ENCODE peak calls at places on chromosomes 13 and 19, in seven cellular contexts. Z, Y, I, B, D, G and R are unnamed samples.

GRCh38 chr13:45989607-45990006 is 62.9 kb downstream of the ZC3H13 start:
- DNase-seq in Z (no peak), B (no peak), G (no peak), Y (peak), I (peak), D (no peak), R (peak)

GRCh38 chr13:80408270-80408669 is 67.3 kb upstream of the SPRY2 start:
- DNase-seq in D (peak), I (no peak), G (no peak), B (no peak), Z (peak), Y (no peak), R (no peak)

GRCh38 chr13:112657850-112658445 is 31.9 kb upstream of the ATP11A start:
- DNase-seq in Y (peak), I (peak), Z (peak), B (peak), D (no peak), G (no peak), R (peak)

GRCh38 chr13:58300224-58300623 is 668.7 kb downstream of the PCDH17 start:
- DNase-seq in I (no peak), G (no peak), Z (no peak), B (no peak), D (no peak), Y (no peak), R (no peak)

GRCh38 chr13:46345400-46345799 is 41.7 kb downstream of the RUBCNL start:
- DNase-seq in G (no peak), Z (no peak), I (no peak), D (no peak), B (no peak), Y (no peak), R (no peak)

GRCh38 chr13:113794764-113795173 is 35.7 kb downstream of the TMEM255B start:
- DNase-seq in G (no peak), B (peak), Y (no peak), D (no peak), Z (no peak), I (no peak), R (no peak)

GRCh38 chr13:73065665-73066350 is 7.0 kb downstream of the KLF5 start:
- DNase-seq in Y (no peak), Z (no peak), B (no peak), I (no peak), D (no peak), G (no peak), R (no peak)

GRCh38 chr13:21033866-21034601 is 27.4 kb downstream of the LATS2 start:
- DNase-seq in B (no peak), D (no peak), I (no peak), Y (no peak), Z (no peak), G (no peak), R (peak)

GRCh38 chr13:114145256-114145655 is 12.8 kb upstream of the RASA3 start:
- DNase-seq in I (no peak), Z (no peak), B (peak), Y (no peak), G (no peak), D (no peak), R (no peak)

GRCh38 chr13:57409121-57409520 is 222.4 kb upstream of the PCDH17 start:
- DNase-seq in B (no peak), I (no peak), Z (peak), G (no peak), D (no peak), Y (no peak), R (no peak)

GRCh38 chr19:13835791-13836723 is 40.8 kb downstream of the ZSWIM4 start:
- DNase-seq in D (no peak), G (no peak), B (no peak), Y (no peak), Z (no peak), I (no peak), R (peak)

GRCh38 chr13:43291289-43292055 is 268.1 kb downstream of the DNAJC15 start:
- DNase-seq in G (no peak), D (no peak), B (no peak), I (no peak), Z (no peak), Y (no peak), R (no peak)

GRCh38 chr19:34341935-34342680 is 22.9 kb upstream of the GPI start:
- DNase-seq in B (no peak), Y (no peak), D (no peak), Z (no peak), I (no peak), G (no peak), R (no peak)

GRCh38 chr13:99269627-99270252 is 11.6 kb upstream of the GPR18 start:
- DNase-seq in D (no peak), I (peak), Z (no peak), B (no peak), Y (peak), G (no peak), R (peak)

GRCh38 chr13:40585911-40586471 is 80.5 kb downstream of the FOXO1 start:
- DNase-seq in B (no peak), D (no peak), I (no peak), Y (no peak), G (no peak), Z (no peak), R (peak)

GRCh38 chr13:96652506-96652905 is 341.8 kb downstream of the OXGR1 start:
- DNase-seq in B (no peak), Z (no peak), Y (no peak), I (peak), G (no peak), D (no peak), R (no peak)

GRCh38 chr13:44296856-44297255 is 76.8 kb upstream of the SERP2 start:
- DNase-seq in G (no peak), B (no peak), Z (no peak), D (no peak), Y (no peak), I (no peak), R (no peak)

GRCh38 chr19:51546650-51547396 is 15.4 kb upstream of the SIGLEC6 start:
- DNase-seq in I (peak), Z (no peak), B (no peak), G (no peak), Y (peak), D (no peak), R (peak)

GRCh38 chr13:38900188-38900587 is 90.4 kb downstream of the STOML3 start:
- DNase-seq in Z (no peak), Y (no peak), I (peak), D (peak), G (peak), B (no peak), R (no peak)

GRCh38 chr19:15529774-15530372 is 21.5 kb downstream of the CYP4F22 start:
- DNase-seq in B (no peak), Z (no peak), D (no peak), G (no peak), Y (no peak), I (no peak), R (no peak)

GRCh38 chr13:41643502-41643901 is 186.2 kb downstream of the RGCC start:
- DNase-seq in D (no peak), I (no peak), G (no peak), Y (no peak), Z (no peak), B (no peak), R (no peak)

GRCh38 chr13:18948664-18949488 is 232.7 kb downstream of the TUBA3C start:
- DNase-seq in Z (no peak), D (no peak), Y (no peak), G (no peak), I (no peak), B (no peak), R (no peak)

GRCh38 chr13:37816276-37816675 is 53.3 kb downstream of the TRPC4 start:
- DNase-seq in Z (no peak), B (no peak), I (peak), G (no peak), Y (peak), D (no peak), R (peak)

GRCh38 chr13:52428295-52428694 is 22.1 kb downstream of the VPS36 start:
- DNase-seq in Z (no peak), I (peak), Y (peak), G (no peak), D (no peak), B (no peak), R (no peak)

GRCh38 chr13:40558656-40559055 is 107.8 kb downstream of the FOXO1 start:
- DNase-seq in B (no peak), I (no peak), Z (no peak), G (no peak), Y (no peak), D (no peak), R (no peak)

GRCh38 chr19:38224014-38224862 is at the start of gene DPF1:
- DNase-seq in B (no peak), D (peak), G (peak), I (peak), Z (peak), Y (peak), R (peak)

GRCh38 chr13:103250071-103250470 is 183.9 kb upstream of the SLC10A2 start:
- DNase-seq in Z (no peak), Y (no peak), G (no peak), B (no peak), D (no peak), I (no peak), R (no peak)

GRCh38 chr19:29278716-29279115 is 65.8 kb upstream of the UQCRFS1 start:
- DNase-seq in Y (no peak), I (no peak), B (no peak), G (no peak), D (no peak), Z (no peak), R (no peak)

DNA sequence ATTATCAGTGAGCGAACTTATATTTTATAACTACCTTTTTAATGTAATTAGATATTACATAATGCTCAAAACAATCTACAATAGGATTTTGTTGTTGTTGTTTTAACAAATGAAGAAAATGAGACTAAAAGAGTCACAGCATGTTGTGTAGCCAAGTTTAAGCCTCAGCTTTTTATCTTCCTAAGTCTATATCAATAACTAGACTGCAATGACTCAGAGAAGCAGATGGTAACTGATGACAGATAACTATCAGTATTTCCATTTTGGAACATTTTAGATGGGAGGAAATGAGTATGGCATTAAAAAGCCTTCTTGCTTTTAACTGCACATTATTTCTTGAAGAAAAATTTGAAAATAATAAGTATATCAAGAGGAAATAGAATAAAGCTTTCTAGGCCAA is 825.2 kb downstream of the SLITRK1 start:
- DNase-seq in D (no peak), B (no peak), Z (no peak), I (peak), Y (no peak), G (no peak), R (peak)
- TF ChIP-seq CTCF in D (no peak), B (no peak), Z (no peak), I (no peak), Y (no peak), G (no peak), R (no peak)

GRCh38 chr13:111461445-111462149 is 141.2 kb downstream of the TEX29 start:
- DNase-seq in Z (no peak), D (no peak), B (no peak), G (no peak), I (no peak), Y (no peak), R (no peak)
- TF ChIP-seq CTCF in Z (no peak), D (no peak), B (no peak), G (no peak), I (no peak), Y (no peak), R (no peak)

GRCh38 chr13:27425918-27426630 is 1.7 kb downstream of the GTF3A start:
- DNase-seq in D (peak), Z (peak), G (peak), B (peak), Y (peak), I (peak), R (peak)
- TF ChIP-seq CTCF in D (no peak), Z (peak), G (peak), B (peak), Y (peak), I (peak), R (peak)

GRCh38 chr19:42277821-42278809 is 9.1 kb downstream of the CIC start:
- DNase-seq in Z (peak), D (no peak), B (peak), Y (no peak), I (no peak), G (no peak), R (peak)
- TF ChIP-seq CTCF in Z (no peak), D (no peak), B (no peak), Y (no peak), I (no peak), G (no peak), R (no peak)

GRCh38 chr19:48297975-48298374 is 27.4 kb upstream of the EMP3 start:
- DNase-seq in B (no peak), D (no peak), Y (no peak), G (no peak), Z (no peak), I (no peak), R (no peak)
- TF ChIP-seq CTCF in B (no peak), D (no peak), Y (no peak), G (no peak), Z (no peak), I (no peak), R (no peak)

GRCh38 chr19:8557637-8558238 is 19.5 kb downstream of the MYO1F start:
- DNase-seq in D (no peak), I (no peak), B (no peak), Y (no peak), Z (no peak), G (no peak), R (no peak)

GRCh38 chr19:8550070-8550469 is 27.2 kb downstream of the MYO1F start:
- DNase-seq in D (no peak), Y (no peak), G (no peak), B (no peak), Z (no peak), I (no peak), R (no peak)

GRCh38 chr19:8558325-8558724 is 18.9 kb downstream of the MYO1F start:
- DNase-seq in D (no peak), Y (no peak), Z (no peak), G (no peak), B (no peak), I (no peak), R (no peak)

DNA sequence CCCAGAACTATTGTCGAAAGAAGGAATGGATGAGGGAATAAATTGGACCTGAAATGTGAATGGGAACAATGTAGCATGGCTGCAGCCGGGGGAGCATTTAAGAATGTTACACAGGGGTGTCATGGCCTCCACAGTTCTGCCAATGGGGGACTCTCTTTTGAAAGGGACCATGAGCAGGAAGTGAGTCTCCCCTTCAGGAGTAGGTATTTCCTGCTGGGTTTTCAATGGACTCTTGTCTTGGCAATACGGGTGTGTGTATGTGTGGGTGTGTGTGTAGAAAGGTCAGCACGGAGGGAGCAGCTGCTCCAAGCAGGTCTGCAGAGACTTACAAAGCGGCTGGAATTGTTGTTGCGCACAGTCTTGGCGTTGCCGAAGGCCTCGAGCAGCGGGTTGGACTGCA is 24.4 kb downstream of the MYO1F start:
- DNase-seq in G (peak), I (peak), B (no peak), Z (peak), Y (peak), D (peak), R (peak)
- TF ChIP-seq CTCF in G (no peak), I (no peak), B (no peak), Z (no peak), Y (no peak), D (no peak), R (no peak)

GRCh38 chr13:30932481-30933333 is at the start of gene TEX26:
- DNase-seq in I (peak), Z (peak), Y (peak), B (no peak), D (peak), G (no peak), R (no peak)
- TF ChIP-seq CTCF in I (peak), Z (peak), Y (peak), B (no peak), D (no peak), G (no peak), R (no peak)

GRCh38 chr19:39533003-39533512 is 406 bp upstream of the EID2B start:
- DNase-seq in G (no peak), Y (no peak), Z (no peak), I (no peak), D (no peak), B (no peak), R (no peak)
- TF ChIP-seq CTCF in G (no peak), Y (no peak), Z (no peak), I (no peak), D (no peak), B (no peak), R (no peak)

DNA sequence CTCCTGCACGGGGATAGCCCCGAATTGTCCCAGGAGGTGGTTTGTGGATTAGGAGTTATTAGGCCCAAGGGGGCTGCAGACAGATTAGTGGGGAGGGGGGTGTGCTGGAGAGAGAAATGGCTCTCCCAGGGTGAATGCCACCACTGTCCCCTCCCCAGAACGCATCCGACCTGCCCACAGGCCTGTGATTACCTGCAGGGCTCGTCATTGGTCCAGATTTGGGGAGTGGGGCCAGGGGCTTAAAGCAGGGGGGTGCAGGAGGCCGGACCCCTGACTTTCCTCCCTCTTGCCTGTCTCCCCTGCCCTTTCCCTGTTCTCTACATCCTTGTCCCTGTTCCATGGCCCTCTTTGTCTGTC is 1.2 kb downstream of the NRTN start:
- DNase-seq in I (no peak), Z (no peak), B (no peak), Y (no peak), G (no peak), D (no peak), R (no peak)
- TF ChIP-seq CTCF in I (no peak), Z (no peak), B (peak), Y (no peak), G (no peak), D (no peak), R (no peak)

GRCh38 chr19:17304386-17305047 is 1.2 kb upstream of the MRPL34 start:
- DNase-seq in Y (no peak), I (no peak), B (no peak), G (no peak), D (no peak), Z (no peak), R (no peak)

GRCh38 chr19:17306285-17306714 is 628 bp downstream of the MRPL34 start:
- DNase-seq in G (no peak), I (no peak), Y (no peak), B (no peak), Z (no peak), D (no peak), R (no peak)

GRCh38 chr19:17305517-17306284 is at the start of gene MRPL34:
- DNase-seq in I (peak), Y (peak), D (peak), G (peak), Z (peak), B (peak), R (peak)

GRCh38 chr19:17303940-17304267 is 679 bp upstream of the ABHD8 start:
- DNase-seq in I (no peak), D (no peak), B (no peak), Y (no peak), Z (no peak), G (no peak), R (peak)

GRCh38 chr19:17305211-17305516 is 508 bp upstream of the MRPL34 start:
- DNase-seq in G (no peak), I (no peak), D (no peak), B (no peak), Z (no peak), Y (no peak), R (no peak)
- TF ChIP-seq CTCF in G (no peak), I (no peak), D (no peak), B (no peak), Z (no peak), Y (no peak), R (no peak)